ENCODE peak calls at places on chromosomes 13 and 19, in nine cellular contexts. One of them, this sample, is unnamed.

GRCh38 chr13:73060251-73061160 is 1.7 kb downstream of the KLF5 start:
- DNase-seq in HT-29: peak
- DNase-seq in CD8-positive, alpha-beta memory T cell: no peak
- DNase-seq in naive B cell: no peak
- DNase-seq in sigmoid colon: no peak
- DNase-seq in NCI-H748 treated with DMSO at 0.1 percent for 48 hours: peak
- DNase-seq in dermis blood vessel endothelial cell: peak
- DNase-seq in psoas muscle: peak
- DNase-seq in cardiac fibroblast: peak
- DNase-seq in this sample: peak

GRCh38 chr19:4301590-4302237 is 475 bp downstream of the TMIGD2 start:
- DNase-seq in HT-29: peak
- DNase-seq in NCI-H748 treated with DMSO at 0.1 percent for 48 hours: no peak
- DNase-seq in cardiac fibroblast: no peak
- DNase-seq in CD8-positive, alpha-beta memory T cell: no peak
- DNase-seq in dermis blood vessel endothelial cell: no peak
- DNase-seq in psoas muscle: no peak
- DNase-seq in naive B cell: no peak
- DNase-seq in sigmoid colon: no peak
- DNase-seq in this sample: no peak

GRCh38 chr19:10544753-10545251 is 1.1 kb downstream of the ATG4D start:
- DNase-seq in naive B cell: no peak
- DNase-seq in CD8-positive, alpha-beta memory T cell: no peak
- DNase-seq in sigmoid colon: no peak
- DNase-seq in NCI-H748 treated with DMSO at 0.1 percent for 48 hours: no peak
- DNase-seq in dermis blood vessel endothelial cell: no peak
- DNase-seq in HT-29: no peak
- DNase-seq in cardiac fibroblast: no peak
- DNase-seq in psoas muscle: no peak
- DNase-seq in this sample: no peak

GRCh38 chr13:24713022-24713421 is 32.8 kb downstream of the ATP12A start:
- DNase-seq in cardiac fibroblast: peak
- DNase-seq in psoas muscle: no peak
- DNase-seq in naive B cell: no peak
- DNase-seq in sigmoid colon: no peak
- DNase-seq in NCI-H748 treated with DMSO at 0.1 percent for 48 hours: no peak
- DNase-seq in HT-29: no peak
- DNase-seq in dermis blood vessel endothelial cell: no peak
- DNase-seq in CD8-positive, alpha-beta memory T cell: no peak
- DNase-seq in this sample: no peak

GRCh38 chr19:15897026-15897737 is 692 bp downstream of the CYP4F2 start:
- DNase-seq in sigmoid colon: no peak
- DNase-seq in psoas muscle: no peak
- DNase-seq in NCI-H748 treated with DMSO at 0.1 percent for 48 hours: no peak
- DNase-seq in HT-29: no peak
- DNase-seq in cardiac fibroblast: no peak
- DNase-seq in CD8-positive, alpha-beta memory T cell: no peak
- DNase-seq in naive B cell: no peak
- DNase-seq in dermis blood vessel endothelial cell: no peak
- DNase-seq in this sample: no peak

GRCh38 chr13:113976711-113977684 is 3.1 kb upstream of the C13orf46 start:
- DNase-seq in HT-29: no peak
- DNase-seq in dermis blood vessel endothelial cell: no peak
- DNase-seq in cardiac fibroblast: peak
- DNase-seq in sigmoid colon: peak
- DNase-seq in CD8-positive, alpha-beta memory T cell: no peak
- DNase-seq in NCI-H748 treated with DMSO at 0.1 percent for 48 hours: no peak
- DNase-seq in naive B cell: no peak
- DNase-seq in psoas muscle: peak
- DNase-seq in this sample: peak

GRCh38 chr19:45403781-45404556 is 900 bp downstream of the PPP1R13L start:
- DNase-seq in sigmoid colon: peak
- DNase-seq in psoas muscle: peak
- DNase-seq in CD8-positive, alpha-beta memory T cell: peak
- DNase-seq in dermis blood vessel endothelial cell: peak
- DNase-seq in cardiac fibroblast: no peak
- DNase-seq in naive B cell: peak
- DNase-seq in NCI-H748 treated with DMSO at 0.1 percent for 48 hours: peak
- DNase-seq in HT-29: peak
- DNase-seq in this sample: peak

GRCh38 chr19:35346193-35347052 is 1.3 kb upstream of the FFAR1 start:
- DNase-seq in cardiac fibroblast: no peak
- DNase-seq in psoas muscle: no peak
- DNase-seq in dermis blood vessel endothelial cell: no peak
- DNase-seq in NCI-H748 treated with DMSO at 0.1 percent for 48 hours: no peak
- DNase-seq in HT-29: no peak
- DNase-seq in sigmoid colon: peak
- DNase-seq in naive B cell: peak
- DNase-seq in CD8-positive, alpha-beta memory T cell: peak
- DNase-seq in this sample: no peak

GRCh38 chr13:41546372-41547252 is 89.3 kb downstream of the RGCC start:
- DNase-seq in cardiac fibroblast: no peak
- DNase-seq in NCI-H748 treated with DMSO at 0.1 percent for 48 hours: no peak
- DNase-seq in sigmoid colon: no peak
- DNase-seq in CD8-positive, alpha-beta memory T cell: no peak
- DNase-seq in naive B cell: no peak
- DNase-seq in dermis blood vessel endothelial cell: no peak
- DNase-seq in HT-29: no peak
- DNase-seq in psoas muscle: no peak
- DNase-seq in this sample: peak

GRCh38 chr19:35911790-35912189 is 3.7 kb upstream of the TYROBP start:
- DNase-seq in sigmoid colon: no peak
- DNase-seq in psoas muscle: no peak
- DNase-seq in CD8-positive, alpha-beta memory T cell: no peak
- DNase-seq in cardiac fibroblast: no peak
- DNase-seq in HT-29: peak
- DNase-seq in NCI-H748 treated with DMSO at 0.1 percent for 48 hours: no peak
- DNase-seq in naive B cell: no peak
- DNase-seq in dermis blood vessel endothelial cell: no peak
- DNase-seq in this sample: no peak

GRCh38 chr13:99320693-99321481 is 13.7 kb upstream of the GPR183 start:
- DNase-seq in sigmoid colon: no peak
- DNase-seq in HT-29: peak
- DNase-seq in dermis blood vessel endothelial cell: peak
- DNase-seq in psoas muscle: no peak
- DNase-seq in CD8-positive, alpha-beta memory T cell: peak
- DNase-seq in naive B cell: no peak
- DNase-seq in cardiac fibroblast: peak
- DNase-seq in NCI-H748 treated with DMSO at 0.1 percent for 48 hours: no peak
- DNase-seq in this sample: peak

GRCh38 chr19:1629256-1629808 is 23.1 kb downstream of the TCF3 start:
- DNase-seq in cardiac fibroblast: no peak
- DNase-seq in HT-29: no peak
- DNase-seq in dermis blood vessel endothelial cell: no peak
- DNase-seq in psoas muscle: no peak
- DNase-seq in CD8-positive, alpha-beta memory T cell: no peak
- DNase-seq in sigmoid colon: no peak
- DNase-seq in NCI-H748 treated with DMSO at 0.1 percent for 48 hours: no peak
- DNase-seq in naive B cell: no peak
- DNase-seq in this sample: no peak

GRCh38 chr19:17243340-17243853 is 2.3 kb downstream of the NR2F6 start:
- DNase-seq in CD8-positive, alpha-beta memory T cell: no peak
- DNase-seq in cardiac fibroblast: no peak
- DNase-seq in HT-29: no peak
- DNase-seq in NCI-H748 treated with DMSO at 0.1 percent for 48 hours: no peak
- DNase-seq in dermis blood vessel endothelial cell: no peak
- DNase-seq in psoas muscle: no peak
- DNase-seq in sigmoid colon: no peak
- DNase-seq in naive B cell: no peak
- DNase-seq in this sample: no peak

GRCh38 chr13:76816394-76816793 is 69.8 kb downstream of the KCTD12 start:
- DNase-seq in HT-29: no peak
- DNase-seq in naive B cell: no peak
- DNase-seq in psoas muscle: no peak
- DNase-seq in NCI-H748 treated with DMSO at 0.1 percent for 48 hours: no peak
- DNase-seq in CD8-positive, alpha-beta memory T cell: no peak
- DNase-seq in dermis blood vessel endothelial cell: no peak
- DNase-seq in cardiac fibroblast: no peak
- DNase-seq in sigmoid colon: no peak
- DNase-seq in this sample: no peak

GRCh38 chr13:51494151-51494550 is 41.3 kb upstream of the INTS6 start:
- DNase-seq in HT-29: no peak
- DNase-seq in naive B cell: no peak
- DNase-seq in CD8-positive, alpha-beta memory T cell: no peak
- DNase-seq in NCI-H748 treated with DMSO at 0.1 percent for 48 hours: no peak
- DNase-seq in psoas muscle: no peak
- DNase-seq in sigmoid colon: no peak
- DNase-seq in cardiac fibroblast: peak
- DNase-seq in dermis blood vessel endothelial cell: no peak
- DNase-seq in this sample: peak

GRCh38 chr19:47865166-47865565 is 6.1 kb downstream of the TPRX2 start:
- DNase-seq in naive B cell: no peak
- DNase-seq in sigmoid colon: no peak
- DNase-seq in cardiac fibroblast: no peak
- DNase-seq in psoas muscle: no peak
- DNase-seq in HT-29: no peak
- DNase-seq in dermis blood vessel endothelial cell: no peak
- DNase-seq in CD8-positive, alpha-beta memory T cell: no peak
- DNase-seq in NCI-H748 treated with DMSO at 0.1 percent for 48 hours: no peak
- DNase-seq in this sample: no peak

GRCh38 chr19:873084-874019 is 13.9 kb downstream of the CFD start:
- DNase-seq in sigmoid colon: no peak
- DNase-seq in cardiac fibroblast: peak
- DNase-seq in HT-29: peak
- DNase-seq in CD8-positive, alpha-beta memory T cell: peak
- DNase-seq in dermis blood vessel endothelial cell: peak
- DNase-seq in NCI-H748 treated with DMSO at 0.1 percent for 48 hours: no peak
- DNase-seq in naive B cell: no peak
- DNase-seq in psoas muscle: no peak
- DNase-seq in this sample: peak

GRCh38 chr13:112260108-112261055 is 115.8 kb upstream of the SPACA7 start:
- DNase-seq in HT-29: no peak
- DNase-seq in CD8-positive, alpha-beta memory T cell: no peak
- DNase-seq in cardiac fibroblast: no peak
- DNase-seq in naive B cell: no peak
- DNase-seq in NCI-H748 treated with DMSO at 0.1 percent for 48 hours: no peak
- DNase-seq in psoas muscle: no peak
- DNase-seq in sigmoid colon: no peak
- DNase-seq in dermis blood vessel endothelial cell: no peak
- DNase-seq in this sample: no peak

GRCh38 chr13:113747291-113747833 is 11.7 kb upstream of the TMEM255B start:
- DNase-seq in naive B cell: no peak
- DNase-seq in CD8-positive, alpha-beta memory T cell: no peak
- DNase-seq in dermis blood vessel endothelial cell: no peak
- DNase-seq in psoas muscle: no peak
- DNase-seq in HT-29: no peak
- DNase-seq in NCI-H748 treated with DMSO at 0.1 percent for 48 hours: no peak
- DNase-seq in sigmoid colon: no peak
- DNase-seq in cardiac fibroblast: no peak
- DNase-seq in this sample: no peak

GRCh38 chr19:47540748-47541147 is 25.9 kb upstream of the NAPA start:
- DNase-seq in sigmoid colon: no peak
- DNase-seq in naive B cell: no peak
- DNase-seq in NCI-H748 treated with DMSO at 0.1 percent for 48 hours: no peak
- DNase-seq in psoas muscle: no peak
- DNase-seq in CD8-positive, alpha-beta memory T cell: no peak
- DNase-seq in dermis blood vessel endothelial cell: no peak
- DNase-seq in cardiac fibroblast: peak
- DNase-seq in HT-29: peak
- DNase-seq in this sample: peak

GRCh38 chr19:4773047-4773640 is 18.4 kb upstream of the FEM1A start:
- DNase-seq in cardiac fibroblast: no peak
- DNase-seq in dermis blood vessel endothelial cell: no peak
- DNase-seq in psoas muscle: no peak
- DNase-seq in HT-29: no peak
- DNase-seq in NCI-H748 treated with DMSO at 0.1 percent for 48 hours: no peak
- DNase-seq in sigmoid colon: no peak
- DNase-seq in naive B cell: no peak
- DNase-seq in CD8-positive, alpha-beta memory T cell: no peak
- DNase-seq in this sample: no peak

GRCh38 chr19:19502808-19503602 is 12.3 kb downstream of the TSSK6 start:
- DNase-seq in psoas muscle: no peak
- DNase-seq in NCI-H748 treated with DMSO at 0.1 percent for 48 hours: no peak
- DNase-seq in cardiac fibroblast: no peak
- DNase-seq in sigmoid colon: no peak
- DNase-seq in naive B cell: no peak
- DNase-seq in HT-29: no peak
- DNase-seq in CD8-positive, alpha-beta memory T cell: no peak
- DNase-seq in dermis blood vessel endothelial cell: no peak
- DNase-seq in this sample: no peak

GRCh38 chr19:35719402-35720162 is 1.8 kb downstream of the KMT2B start:
- DNase-seq in dermis blood vessel endothelial cell: no peak
- DNase-seq in naive B cell: no peak
- DNase-seq in CD8-positive, alpha-beta memory T cell: no peak
- DNase-seq in sigmoid colon: no peak
- DNase-seq in cardiac fibroblast: no peak
- DNase-seq in psoas muscle: no peak
- DNase-seq in NCI-H748 treated with DMSO at 0.1 percent for 48 hours: no peak
- DNase-seq in HT-29: no peak
- DNase-seq in this sample: no peak

GRCh38 chr13:98315902-98316301 is 138.8 kb upstream of the RNF113B start:
- DNase-seq in naive B cell: no peak
- DNase-seq in HT-29: no peak
- DNase-seq in CD8-positive, alpha-beta memory T cell: no peak
- DNase-seq in sigmoid colon: no peak
- DNase-seq in NCI-H748 treated with DMSO at 0.1 percent for 48 hours: no peak
- DNase-seq in psoas muscle: no peak
- DNase-seq in cardiac fibroblast: no peak
- DNase-seq in dermis blood vessel endothelial cell: no peak
- DNase-seq in this sample: no peak

GRCh38 chr19:2428027-2428690 is 773 bp upstream of the TIMM13 start:
- DNase-seq in dermis blood vessel endothelial cell: peak
- DNase-seq in sigmoid colon: peak
- DNase-seq in NCI-H748 treated with DMSO at 0.1 percent for 48 hours: no peak
- DNase-seq in HT-29: peak
- DNase-seq in cardiac fibroblast: no peak
- DNase-seq in CD8-positive, alpha-beta memory T cell: no peak
- DNase-seq in naive B cell: no peak
- DNase-seq in psoas muscle: peak
- DNase-seq in this sample: no peak

GRCh38 chr19:46546194-46546896 is 50.7 kb upstream of the PNMA8B start:
- DNase-seq in cardiac fibroblast: peak
- DNase-seq in sigmoid colon: no peak
- DNase-seq in NCI-H748 treated with DMSO at 0.1 percent for 48 hours: no peak
- DNase-seq in dermis blood vessel endothelial cell: peak
- DNase-seq in naive B cell: no peak
- DNase-seq in HT-29: peak
- DNase-seq in psoas muscle: no peak
- DNase-seq in CD8-positive, alpha-beta memory T cell: no peak
- DNase-seq in this sample: peak

GRCh38 chr19:32662186-32662585 is 12.8 kb downstream of the ANKRD27 start:
- DNase-seq in cardiac fibroblast: peak
- DNase-seq in psoas muscle: no peak
- DNase-seq in HT-29: no peak
- DNase-seq in dermis blood vessel endothelial cell: peak
- DNase-seq in NCI-H748 treated with DMSO at 0.1 percent for 48 hours: no peak
- DNase-seq in CD8-positive, alpha-beta memory T cell: no peak
- DNase-seq in sigmoid colon: no peak
- DNase-seq in naive B cell: no peak
- DNase-seq in this sample: peak

GRCh38 chr13:20230913-20231838 is 943 bp downstream of the GJB6 start:
- DNase-seq in naive B cell: no peak
- DNase-seq in dermis blood vessel endothelial cell: peak
- DNase-seq in CD8-positive, alpha-beta memory T cell: no peak
- DNase-seq in sigmoid colon: no peak
- DNase-seq in psoas muscle: no peak
- DNase-seq in NCI-H748 treated with DMSO at 0.1 percent for 48 hours: no peak
- DNase-seq in cardiac fibroblast: no peak
- DNase-seq in HT-29: no peak
- DNase-seq in this sample: no peak

GRCh38 chr19:4369888-4370260 is 26.5 kb downstream of the MPND start:
- DNase-seq in HT-29: peak
- DNase-seq in NCI-H748 treated with DMSO at 0.1 percent for 48 hours: no peak
- DNase-seq in CD8-positive, alpha-beta memory T cell: peak
- DNase-seq in naive B cell: peak
- DNase-seq in dermis blood vessel endothelial cell: peak
- DNase-seq in psoas muscle: peak
- DNase-seq in cardiac fibroblast: no peak
- DNase-seq in sigmoid colon: no peak
- DNase-seq in this sample: no peak

GRCh38 chr19:38152461-38153379 is 71.3 kb downstream of the DPF1 start:
- DNase-seq in HT-29: no peak
- DNase-seq in sigmoid colon: no peak
- DNase-seq in cardiac fibroblast: peak
- DNase-seq in psoas muscle: no peak
- DNase-seq in dermis blood vessel endothelial cell: no peak
- DNase-seq in naive B cell: no peak
- DNase-seq in CD8-positive, alpha-beta memory T cell: no peak
- DNase-seq in NCI-H748 treated with DMSO at 0.1 percent for 48 hours: no peak
- DNase-seq in this sample: peak

GRCh38 chr13:113560645-113561416 is 23.7 kb upstream of the TFDP1 start:
- DNase-seq in naive B cell: no peak
- DNase-seq in psoas muscle: no peak
- DNase-seq in cardiac fibroblast: no peak
- DNase-seq in dermis blood vessel endothelial cell: no peak
- DNase-seq in CD8-positive, alpha-beta memory T cell: no peak
- DNase-seq in NCI-H748 treated with DMSO at 0.1 percent for 48 hours: no peak
- DNase-seq in sigmoid colon: no peak
- DNase-seq in HT-29: no peak
- DNase-seq in this sample: no peak